ENCODE peak calls at places on chromosomes 6 and 20, in six cellular contexts. Z is Panc1, W is OCI-LY7, J is uterus, P is testis, M is progenitor cell of endocrine pancreas. V is an unnamed sample.

GRCh38 chr6:11459002-11459658 is 78.4 kb upstream of the TMEM170B start:
- DNase-seq in M (no peak), P (no peak), W (peak), J (no peak), Z (no peak), V (no peak)

GRCh38 chr6:22954749-22955385 is 385.5 kb downstream of the HDGFL1 start:
- DNase-seq in M (no peak), W (no peak), J (no peak), Z (no peak), P (no peak), V (no peak)

GRCh38 chr20:19973920-19974620 is 43.1 kb upstream of the NAA20 start:
- DNase-seq in M (no peak), J (peak), W (no peak), P (peak), Z (no peak), V (no peak)

GRCh38 chr6:140921366-140922226 is 1211.1 kb upstream of the GJE1 start:
- DNase-seq in M (no peak), J (no peak), W (peak), Z (peak), P (peak), V (no peak)

GRCh38 chr20:44402391-44403193 is 47.1 kb downstream of the HNF4A start:
- DNase-seq in P (no peak), W (no peak), J (no peak), Z (no peak), M (no peak), V (no peak)

GRCh38 chr20:49880177-49880576 is 35.2 kb downstream of the SPATA2 start:
- DNase-seq in J (no peak), P (no peak), M (no peak), Z (no peak), W (no peak), V (no peak)

GRCh38 chr6:43723737-43724295 is 36.2 kb upstream of the MRPS18A start:
- DNase-seq in Z (no peak), J (peak), M (peak), P (peak), W (peak), V (no peak)

GRCh38 chr6:149534742-149535141 is 11.1 kb downstream of the PPIL4 start:
- DNase-seq in Z (no peak), M (no peak), J (no peak), W (no peak), P (no peak), V (no peak)

GRCh38 chr6:45614488-45615285 is 237.0 kb upstream of the SUPT3H start:
- DNase-seq in Z (no peak), W (no peak), P (no peak), M (no peak), J (no peak), V (no peak)

GRCh38 chr6:65450451-65450850 is 256.6 kb downstream of the EYS start:
- DNase-seq in M (no peak), Z (no peak), J (no peak), W (no peak), P (no peak), V (no peak)

GRCh38 chr20:49690899-49691620 is 22.6 kb downstream of the B4GALT5 start:
- DNase-seq in P (peak), J (no peak), W (no peak), M (no peak), Z (no peak), V (no peak)

GRCh38 chr6:10521104-10521808 is at the start of gene GCNT2:
- DNase-seq in W (no peak), Z (peak), P (no peak), M (no peak), J (no peak), V (no peak)

GRCh38 chr6:44561832-44562496 is 174.5 kb downstream of the CDC5L start:
- DNase-seq in Z (no peak), P (no peak), M (no peak), W (no peak), J (no peak), V (no peak)

GRCh38 chr6:63689421-63689820 is 53.8 kb downstream of the PHF3 start:
- DNase-seq in P (no peak), M (no peak), J (no peak), W (no peak), Z (no peak), V (no peak)

GRCh38 chr6:48135352-48136084 is 24.5 kb upstream of the PTCHD4 start:
- DNase-seq in M (no peak), P (no peak), Z (no peak), J (no peak), W (no peak), V (no peak)

GRCh38 chr6:12328701-12329100 is 38.5 kb downstream of the EDN1 start:
- DNase-seq in M (no peak), Z (no peak), J (no peak), P (no peak), W (no peak), V (no peak)

GRCh38 chr6:163099621-163100171 is 314.8 kb upstream of the QKI start:
- DNase-seq in J (no peak), M (no peak), Z (no peak), W (no peak), P (no peak), V (no peak)

GRCh38 chr6:159151266-159151855 is 17.8 kb upstream of the FNDC1 start:
- DNase-seq in M (no peak), P (peak), J (no peak), Z (no peak), W (peak), V (no peak)

GRCh38 chr6:139144490-139145085 is 9.7 kb downstream of the HECA start:
- DNase-seq in Z (no peak), W (no peak), J (no peak), M (no peak), P (no peak), V (no peak)

GRCh38 chr20:46359233-46359751 is 47.1 kb downstream of the ELMO2 start:
- DNase-seq in Z (no peak), J (no peak), W (no peak), P (no peak), M (no peak), V (no peak)

GRCh38 chr6:15017251-15017650 is 228.6 kb upstream of the JARID2 start:
- DNase-seq in P (peak), Z (no peak), M (no peak), W (no peak), J (no peak), V (no peak)

GRCh38 chr6:26126394-26127221 is 39.4 kb downstream of the HFE start:
- DNase-seq in W (peak), J (no peak), P (no peak), M (no peak), Z (no peak), V (no peak)

GRCh38 chr20:63658749-63659187 is 656 bp downstream of the RTEL1 start:
- DNase-seq in J (no peak), Z (no peak), M (no peak), P (no peak), W (no peak), V (no peak)

GRCh38 chr6:41683460-41684310 is 45.4 kb downstream of the MDFI start:
- DNase-seq in M (peak), P (peak), J (peak), Z (peak), W (peak), V (peak)

GRCh38 chr6:116764557-116764960 is 960 bp downstream of the FAM162B start:
- DNase-seq in P (no peak), J (no peak), W (no peak), M (peak), Z (no peak), V (no peak)

GRCh38 chr20:50824137-50824536 is 29.3 kb downstream of the BCAS4 start:
- DNase-seq in P (peak), W (no peak), Z (no peak), J (peak), M (no peak), V (no peak)

GRCh38 chr6:161673026-161673425 is 399.2 kb upstream of the AGPAT4 start:
- DNase-seq in J (no peak), Z (no peak), M (no peak), P (no peak), W (no peak), V (no peak)
- TF ChIP-seq CTCF in J (no peak), Z (no peak), M (no peak), P (no peak), W (no peak), V (no peak)

GRCh38 chr6:20569000-20569610 is 34.8 kb downstream of the CDKAL1 start:
- DNase-seq in J (no peak), Z (no peak), M (no peak), W (no peak), P (no peak), V (no peak)

GRCh38 chr6:20565291-20565690 is 31.0 kb downstream of the CDKAL1 start:
- DNase-seq in W (peak), Z (no peak), P (no peak), M (no peak), J (no peak), V (no peak)

GRCh38 chr6:20564269-20564668 is 30.0 kb downstream of the CDKAL1 start:
- DNase-seq in P (no peak), Z (no peak), W (peak), M (no peak), J (no peak), V (no peak)

GRCh38 chr6:20563377-20563776 is 29.1 kb downstream of the CDKAL1 start:
- DNase-seq in J (no peak), W (no peak), P (no peak), M (no peak), Z (no peak), V (no peak)

GRCh38 chr6:20564777-20565176 is 30.5 kb downstream of the CDKAL1 start:
- DNase-seq in Z (no peak), W (peak), M (no peak), P (no peak), J (no peak), V (no peak)
- TF ChIP-seq CTCF in Z (no peak), W (no peak), M (no peak), P (no peak), J (no peak), V (no peak)

GRCh38 chr6:96086745-96087144 is 71.0 kb downstream of the FUT9 start:
- DNase-seq in Z (no peak), P (no peak), W (no peak), M (no peak), J (no peak), V (no peak)

GRCh38 chr6:96089173-96089572 is 73.4 kb downstream of the FUT9 start:
- DNase-seq in J (no peak), W (no peak), M (peak), Z (peak), P (peak), V (no peak)
- TF ChIP-seq CTCF in J (no peak), W (peak), M (peak), Z (peak), P (no peak), V (peak)

GRCh38 chr6:125257351-125257750 is 44.4 kb downstream of the HDDC2 start:
- DNase-seq in J (no peak), W (no peak), Z (no peak), P (no peak), M (no peak), V (no peak)

GRCh38 chr6:125258651-125259353 is 43.0 kb downstream of the HDDC2 start:
- DNase-seq in J (no peak), M (no peak), Z (no peak), W (no peak), P (no peak), V (no peak)

GRCh38 chr6:125259354-125259736 is 42.4 kb downstream of the HDDC2 start:
- DNase-seq in Z (peak), J (no peak), P (no peak), M (no peak), W (no peak), V (no peak)

GRCh38 chr6:125264476-125264875 is 37.3 kb downstream of the HDDC2 start:
- DNase-seq in M (no peak), J (no peak), P (no peak), W (no peak), Z (no peak), V (no peak)

GRCh38 chr6:125262026-125263013 is 39.4 kb downstream of the HDDC2 start:
- DNase-seq in M (no peak), J (no peak), W (no peak), Z (no peak), P (no peak), V (no peak)
- TF ChIP-seq CTCF in M (no peak), J (no peak), W (no peak), Z (no peak), P (no peak), V (no peak)

DNA sequence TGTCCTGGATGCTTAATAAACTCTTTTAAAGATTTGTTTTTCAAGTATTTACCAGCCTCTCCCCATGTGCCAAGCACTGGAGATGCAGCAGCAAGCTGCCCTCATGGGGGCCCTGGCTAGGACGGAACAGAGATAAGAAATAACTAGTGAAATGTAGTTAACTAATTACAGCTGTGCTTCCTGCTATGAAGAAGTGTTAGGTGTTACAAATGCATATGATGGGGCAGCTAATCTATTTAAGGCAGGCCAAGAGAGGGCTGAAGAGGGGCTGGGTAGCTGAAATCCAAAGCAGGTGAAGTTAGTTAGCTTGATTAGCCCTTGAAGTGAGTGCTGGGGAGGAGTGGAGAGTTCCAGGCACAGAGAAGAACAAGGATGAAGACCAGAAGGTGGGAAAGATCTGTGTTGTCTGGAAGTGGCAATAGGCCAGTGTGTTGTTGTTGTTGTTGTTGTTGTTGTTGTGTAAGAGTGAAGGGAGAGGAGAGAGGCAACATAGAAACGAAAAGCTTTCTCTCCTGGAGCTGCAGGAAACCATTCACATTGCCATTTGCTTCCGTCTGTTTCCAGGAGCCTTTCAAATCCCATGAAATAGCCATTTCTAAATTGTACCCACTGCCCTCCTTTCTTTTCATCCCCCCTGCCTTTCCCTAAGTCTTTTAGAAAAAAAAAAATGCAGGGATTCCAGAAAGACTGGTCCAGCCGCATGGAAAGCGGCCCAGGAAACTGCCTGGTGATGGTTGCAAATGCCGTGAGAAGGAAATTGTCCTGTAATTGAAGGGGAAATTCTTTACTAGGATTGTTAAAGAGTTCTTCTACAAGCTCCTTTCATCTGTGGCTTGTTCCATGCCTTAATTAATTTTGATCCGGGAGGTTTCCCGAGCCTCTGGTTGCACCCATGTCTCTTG is 119.6 kb downstream of the TFAP2C start:
- DNase-seq in W (no peak), J (no peak), M (no peak), Z (no peak), P (no peak), V (no peak)
- TF ChIP-seq CTCF in W (no peak), J (no peak), M (no peak), Z (no peak), P (no peak), V (no peak)

GRCh38 chr20:15902493-15902892 is 670.8 kb downstream of the KIF16B start:
- DNase-seq in W (peak), J (no peak), Z (no peak), P (peak), M (no peak), V (no peak)
- TF ChIP-seq CTCF in W (peak), J (no peak), Z (no peak), P (peak), M (no peak), V (peak)

GRCh38 chr6:168050225-168050796 is 28.7 kb downstream of the FRMD1 start:
- DNase-seq in M (no peak), P (peak), Z (no peak), J (no peak), W (no peak), V (no peak)
- TF ChIP-seq CTCF in M (no peak), P (no peak), Z (no peak), J (no peak), W (no peak), V (no peak)

GRCh38 chr6:142698751-142699150 is 246.2 kb downstream of the HIVEP2 start:
- DNase-seq in W (peak), M (no peak), J (no peak), P (no peak), Z (no peak), V (no peak)
- TF ChIP-seq CTCF in W (peak), M (peak), J (no peak), P (no peak), Z (peak), V (no peak)

V was measured in D721Med.